ENCODE peak calls at places on chromosomes 12 and 14, in ten cellular contexts. B is cardiac muscle cell, Y is sigmoid colon, D is bronchial epithelial cell, A is WTC11, M is tibial nerve, F is lower lobe of right lung, G is astrocyte of the spinal cord, L is fibroblast of mammary gland, I is heart left ventricle. T is an unnamed sample.

GRCh38 chr12:14417717-14418116 is 52.2 kb downstream of the ATF7IP start:
- DNase-seq in Y (peak), L (peak), F (peak), M (peak), I (peak), A (peak), D (peak), G (peak), B (peak), T (peak)

GRCh38 chr12:138898-139534 is 72.4 kb downstream of the IQSEC3 start:
- DNase-seq in D (no peak), F (peak), G (no peak), I (no peak), Y (no peak), L (peak), M (no peak), A (peak), B (peak), T (no peak)

GRCh38 chr14:72948481-72949138 is 22.3 kb downstream of the DCAF4 start:
- DNase-seq in D (peak), F (peak), A (peak), Y (no peak), B (peak), I (no peak), M (peak), L (peak), G (peak), T (peak)

GRCh38 chr14:32980887-32981501 is 42.3 kb downstream of the NPAS3 start:
- DNase-seq in M (no peak), Y (no peak), I (no peak), F (no peak), B (no peak), D (no peak), A (no peak), G (no peak), L (no peak), T (no peak)

GRCh38 chr12:65157091-65157490 is 12.3 kb upstream of the LEMD3 start:
- DNase-seq in G (no peak), F (no peak), Y (no peak), L (no peak), D (no peak), M (no peak), I (no peak), B (no peak), A (no peak), T (no peak)

GRCh38 chr12:89117448-89118034 is 234.8 kb downstream of the DUSP6 start:
- DNase-seq in D (peak), Y (no peak), B (no peak), F (peak), A (no peak), I (no peak), G (no peak), M (no peak), L (no peak), T (peak)

GRCh38 chr12:54622463-54623183 is 12.1 kb downstream of the LACRT start:
- DNase-seq in L (peak), M (no peak), D (peak), A (no peak), G (no peak), Y (no peak), F (no peak), B (peak), I (no peak), T (no peak)

GRCh38 chr14:102481371-102481770 is 28.2 kb downstream of the ANKRD9 start:
- DNase-seq in A (no peak), L (no peak), F (no peak), M (no peak), I (no peak), B (no peak), G (no peak), D (no peak), Y (peak), T (no peak)

GRCh38 chr12:48780381-48781025 is 8.4 kb downstream of the ADCY6 start:
- DNase-seq in G (no peak), B (no peak), M (no peak), F (no peak), A (no peak), D (no peak), I (no peak), L (no peak), Y (no peak), T (no peak)

GRCh38 chr12:34404377-34405285 is 382.3 kb downstream of the ALG10 start:
- DNase-seq in B (no peak), F (peak), D (no peak), M (peak), G (no peak), Y (peak), I (peak), L (no peak), A (no peak), T (peak)

GRCh38 chr14:50542941-50543418 is 10.6 kb upstream of the MAP4K5 start:
- DNase-seq in A (no peak), Y (no peak), B (peak), M (no peak), F (no peak), I (no peak), G (peak), L (peak), D (peak), T (peak)

GRCh38 chr14:63853831-63854293 is 1.1 kb downstream of the SYNE2 start:
- DNase-seq in L (peak), D (peak), F (peak), Y (peak), B (peak), G (peak), I (peak), M (peak), A (peak), T (peak)

GRCh38 chr14:59362533-59362932 is 102.6 kb downstream of the GPR135 start:
- DNase-seq in Y (no peak), F (no peak), D (peak), B (peak), I (no peak), G (peak), L (peak), A (no peak), M (no peak), T (no peak)

GRCh38 chr14:95196826-95197497 is 39.6 kb upstream of the DICER1 start:
- DNase-seq in A (no peak), I (no peak), M (no peak), F (no peak), G (no peak), Y (no peak), L (no peak), B (no peak), D (no peak), T (no peak)

GRCh38 chr12:132720606-132721005 is 10.0 kb downstream of the PGAM5 start:
- DNase-seq in A (no peak), L (no peak), M (no peak), B (no peak), Y (no peak), G (no peak), D (no peak), F (no peak), I (peak), T (no peak)

GRCh38 chr14:32560213-32560857 is 231.2 kb downstream of the AKAP6 start:
- DNase-seq in M (no peak), L (peak), D (peak), F (no peak), G (peak), A (peak), I (no peak), Y (peak), B (peak), T (peak)

GRCh38 chr14:23101213-23101970 is 3.4 kb downstream of the CIROP start:
- DNase-seq in G (no peak), D (no peak), B (no peak), M (no peak), A (no peak), L (no peak), F (no peak), I (no peak), Y (no peak), T (no peak)

GRCh38 chr14:100410056-100410565 is 87.0 kb downstream of the SLC25A47 start:
- DNase-seq in F (no peak), I (no peak), G (peak), M (no peak), Y (no peak), A (peak), D (peak), B (peak), L (peak), T (no peak)

GRCh38 chr14:68639518-68640292 is 153.2 kb downstream of the ZFP36L1 start:
- DNase-seq in B (no peak), I (no peak), Y (no peak), M (no peak), F (no peak), A (no peak), G (no peak), L (no peak), D (no peak), T (no peak)

GRCh38 chr14:96584199-96584906 is 82.2 kb downstream of the PAPOLA start:
- DNase-seq in F (no peak), B (peak), G (no peak), I (no peak), L (peak), Y (peak), A (peak), M (no peak), D (peak), T (peak)

GRCh38 chr14:35416108-35416750 is 11.7 kb upstream of the NFKBIA start:
- DNase-seq in D (no peak), Y (no peak), A (no peak), G (no peak), L (no peak), B (no peak), I (no peak), F (no peak), M (no peak), T (no peak)

GRCh38 chr12:45232771-45233372 is 17.0 kb downstream of the ANO6 start:
- DNase-seq in M (no peak), Y (peak), F (no peak), A (peak), I (no peak), G (peak), L (peak), D (peak), B (peak), T (no peak)

GRCh38 chr14:97380539-97380941 is 583.4 kb downstream of the VRK1 start:
- DNase-seq in B (no peak), G (no peak), F (no peak), Y (no peak), M (no peak), L (no peak), I (no peak), A (no peak), D (peak), T (no peak)

GRCh38 chr12:16303939-16304338 is 26.5 kb upstream of the SLC15A5 start:
- DNase-seq in Y (no peak), L (no peak), A (no peak), B (peak), G (no peak), M (no peak), F (no peak), D (no peak), I (no peak), T (no peak)

GRCh38 chr12:52307836-52308806 is 13.1 kb downstream of the KRT83 start:
- DNase-seq in I (no peak), L (no peak), G (peak), A (peak), B (peak), Y (peak), F (peak), M (no peak), D (peak), T (peak)

GRCh38 chr12:52300796-52301691 is 9.7 kb upstream of the KRT81 start:
- DNase-seq in L (peak), D (no peak), F (no peak), I (no peak), Y (peak), G (no peak), A (peak), M (no peak), B (peak), T (no peak)

GRCh38 chr12:52308807-52309425 is 12.3 kb downstream of the KRT83 start:
- DNase-seq in B (no peak), Y (no peak), L (no peak), D (no peak), M (no peak), A (no peak), F (no peak), I (no peak), G (no peak), T (no peak)

GRCh38 chr12:52310622-52311281 is 10.4 kb downstream of the KRT83 start:
- DNase-seq in I (no peak), Y (no peak), A (no peak), L (no peak), D (peak), F (no peak), G (no peak), M (no peak), B (peak), T (no peak)

GRCh38 chr12:52305921-52306705 is 14.8 kb upstream of the KRT81 start:
- DNase-seq in G (no peak), I (no peak), M (no peak), Y (peak), F (no peak), A (no peak), L (no peak), B (no peak), D (no peak), T (peak)
- TF ChIP-seq CTCF in G (peak), I (peak), M (no peak), Y (no peak), F (no peak), A (no peak), L (peak), B (peak), D (peak), T (peak)

GRCh38 chr12:20711846-20712245 is 16.7 kb downstream of the SLCO1C1 start:
- DNase-seq in M (no peak), A (no peak), L (no peak), G (no peak), I (no peak), D (no peak), F (no peak), Y (no peak), B (no peak), T (no peak)

GRCh38 chr12:20716985-20717384 is 21.9 kb downstream of the SLCO1C1 start:
- DNase-seq in I (no peak), D (no peak), L (no peak), F (no peak), B (no peak), Y (no peak), G (no peak), A (no peak), M (no peak), T (no peak)

GRCh38 chr12:20718294-20718693 is 23.2 kb downstream of the SLCO1C1 start:
- DNase-seq in B (no peak), A (no peak), M (no peak), I (no peak), D (no peak), L (no peak), Y (no peak), F (no peak), G (no peak), T (no peak)

DNA sequence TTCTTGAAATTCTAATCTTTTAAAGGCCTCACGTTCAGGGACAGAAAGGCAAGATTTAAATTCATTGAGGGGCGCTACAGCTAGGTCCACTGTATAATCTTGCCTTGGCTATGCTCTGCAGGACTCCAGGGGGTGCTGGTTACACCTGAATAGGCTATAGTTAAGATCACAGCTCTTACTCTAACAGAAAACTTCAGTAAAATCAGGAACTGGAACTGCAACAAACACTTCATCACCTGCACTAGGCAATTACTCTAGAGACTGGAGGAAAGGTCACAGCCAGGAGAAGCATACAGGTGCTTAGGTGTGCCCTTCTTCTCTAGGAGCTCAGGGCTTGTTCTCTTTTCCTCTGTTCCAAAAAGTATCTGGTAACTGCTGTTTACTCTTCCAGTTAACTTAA is 20.9 kb downstream of the SLCO1C1 start:
- DNase-seq in B (no peak), A (peak), G (no peak), Y (no peak), I (no peak), M (no peak), L (no peak), D (no peak), F (no peak), T (no peak)
- TF ChIP-seq CTCF in B (no peak), A (no peak), G (no peak), Y (no peak), I (no peak), M (no peak), L (no peak), D (no peak), F (no peak), T (no peak)

GRCh38 chr12:68237068-68237467 is 11.5 kb upstream of the IL26 start:
- DNase-seq in D (no peak), F (no peak), I (no peak), M (no peak), B (peak), G (no peak), L (no peak), A (no peak), Y (no peak), T (no peak)
- TF ChIP-seq CTCF in D (no peak), F (no peak), I (no peak), M (no peak), B (peak), G (peak), L (peak), A (no peak), Y (no peak), T (no peak)

GRCh38 chr12:111076199-111076598 is 155.8 kb upstream of the MYL2 start:
- DNase-seq in B (no peak), I (no peak), D (no peak), Y (no peak), G (no peak), M (no peak), F (no peak), L (no peak), A (no peak), T (no peak)

GRCh38 chr12:111076611-111077451 is 156.5 kb upstream of the MYL2 start:
- DNase-seq in F (no peak), Y (no peak), D (no peak), M (no peak), I (peak), A (no peak), L (no peak), G (no peak), B (no peak), T (no peak)

GRCh38 chr12:111072299-111072698 is 151.9 kb upstream of the MYL2 start:
- DNase-seq in L (no peak), F (no peak), M (no peak), G (no peak), B (no peak), A (no peak), Y (no peak), D (no peak), I (no peak), T (no peak)

GRCh38 chr12:111074559-111074958 is 154.2 kb upstream of the MYL2 start:
- DNase-seq in L (no peak), B (no peak), D (no peak), M (no peak), I (peak), A (no peak), Y (no peak), F (no peak), G (no peak), T (no peak)

DNA sequence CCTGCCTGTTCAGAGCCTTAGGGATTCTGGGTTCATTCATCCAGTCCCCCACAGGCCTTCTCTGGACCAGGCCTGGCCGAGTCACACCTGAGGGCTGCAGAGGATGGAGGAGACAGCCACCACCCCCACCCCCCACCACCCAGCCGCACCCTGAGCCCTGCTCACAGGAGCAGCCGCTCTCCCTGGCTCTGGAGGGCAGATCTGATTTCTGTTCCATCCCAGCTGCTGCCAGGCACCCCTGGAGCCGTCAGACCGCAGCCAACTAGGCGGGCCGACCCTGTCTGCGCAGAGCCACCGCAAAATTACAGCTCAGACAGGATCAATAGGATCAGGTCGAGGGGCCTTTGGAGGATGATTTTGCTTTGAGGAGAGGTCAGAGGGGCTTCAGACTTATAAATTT is 154.6 kb upstream of the MYL2 start:
- DNase-seq in A (no peak), F (no peak), Y (no peak), D (no peak), G (no peak), I (no peak), M (no peak), B (no peak), L (no peak), T (no peak)
- TF ChIP-seq CTCF in A (no peak), F (no peak), Y (no peak), D (no peak), G (no peak), I (no peak), M (no peak), B (no peak), L (no peak), T (no peak)

GRCh38 chr12:4908694-4909396 is 860 bp upstream of the KCNA1 start:
- DNase-seq in M (no peak), F (no peak), G (no peak), L (peak), B (no peak), A (peak), I (no peak), Y (peak), D (no peak), T (peak)

GRCh38 chr12:4909397-4909733 is 340 bp upstream of the KCNA1 start:
- DNase-seq in F (no peak), A (peak), L (no peak), M (no peak), B (no peak), G (no peak), I (no peak), D (no peak), Y (no peak), T (peak)

GRCh38 chr12:4910502-4911315 is 1.0 kb downstream of the KCNA1 start:
- DNase-seq in L (no peak), M (no peak), A (peak), G (no peak), I (no peak), B (no peak), D (no peak), Y (no peak), F (no peak), T (no peak)

GRCh38 chr12:4911316-4911994 is 1.8 kb downstream of the KCNA1 start:
- DNase-seq in M (no peak), F (no peak), A (peak), Y (peak), B (no peak), I (peak), L (no peak), G (no peak), D (no peak), T (no peak)

DNA sequence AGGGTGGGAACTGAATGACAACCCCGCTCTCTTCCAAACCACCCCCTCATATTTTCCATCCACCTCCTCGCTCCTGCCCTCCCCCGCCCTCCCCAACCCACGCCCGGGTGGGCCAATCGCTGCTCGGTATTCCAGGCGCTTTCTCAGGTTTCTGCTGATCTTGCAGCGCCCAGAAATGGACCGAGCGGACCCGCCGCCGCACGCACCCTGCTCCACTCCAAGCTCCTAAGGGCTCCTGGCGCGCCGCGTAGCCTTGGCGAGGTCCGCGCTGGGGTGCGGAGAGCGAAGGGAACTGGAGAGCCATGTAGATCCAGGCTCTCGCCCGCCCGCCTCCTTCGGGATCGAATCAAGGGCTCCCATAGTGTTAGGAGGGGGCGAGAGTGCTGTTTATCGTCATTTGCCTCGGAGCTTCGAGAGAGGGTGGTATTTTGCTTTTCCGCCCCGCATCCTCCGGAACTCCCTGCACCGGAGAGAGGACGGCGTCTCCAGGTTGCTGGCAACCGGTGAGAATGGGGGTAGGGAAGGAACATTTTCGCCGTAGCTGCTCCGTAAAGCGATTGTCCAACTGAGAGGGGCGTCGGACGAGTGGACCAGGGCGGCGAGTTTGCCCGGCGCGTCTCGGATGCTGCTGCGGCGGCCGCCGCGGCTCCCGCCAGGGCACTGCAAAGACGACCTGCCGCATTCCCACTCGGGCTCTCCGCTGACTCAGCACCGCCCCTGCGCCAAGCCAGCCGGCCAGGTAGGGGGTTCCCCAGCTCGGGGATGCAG is at the start of gene KCNA1:
- DNase-seq in I (no peak), G (no peak), L (peak), D (no peak), M (no peak), F (no peak), B (peak), Y (peak), A (peak), T (peak)
- TF ChIP-seq CTCF in I (no peak), G (no peak), L (no peak), D (no peak), M (no peak), F (no peak), B (no peak), Y (no peak), A (no peak), T (no peak)

T was measured in endothelial cell.